ENCODE peak calls at places on chromosome 9, in eight cellular contexts. M, C, V, P, F, I, Q and O are unnamed samples.

GRCh38 chr9:84513473-84513872 is 156.1 kb upstream of the NTRK2 start:
- DNase-seq in P (no peak), M (no peak), V (no peak), F (no peak), C (no peak), I (no peak), Q (no peak), O (no peak)

GRCh38 chr9:129640086-129640870 is 1.7 kb downstream of the ASB6 start:
- DNase-seq in F (peak), P (no peak), V (no peak), C (no peak), Q (no peak), M (no peak), I (no peak), O (no peak)

GRCh38 chr9:80066931-80067330 is 495.2 kb downstream of the TLE4 start:
- DNase-seq in C (no peak), Q (no peak), F (peak), V (no peak), M (no peak), I (no peak), P (no peak), O (no peak)

GRCh38 chr9:12554636-12555035 is 138.5 kb upstream of the TYRP1 start:
- DNase-seq in I (no peak), C (no peak), F (peak), M (no peak), Q (no peak), P (peak), V (no peak), O (no peak)

GRCh38 chr9:25677301-25678146 is 720 bp downstream of the TUSC1 start:
- DNase-seq in Q (peak), C (peak), F (peak), V (peak), P (no peak), I (peak), M (no peak), O (peak)

GRCh38 chr9:110370316-110370715 is 32.7 kb upstream of the TXNDC8 start:
- DNase-seq in F (no peak), C (no peak), M (no peak), V (no peak), I (no peak), P (no peak), Q (no peak), O (no peak)

GRCh38 chr9:20529837-20530236 is 92.5 kb downstream of the MLLT3 start:
- DNase-seq in I (no peak), V (no peak), F (no peak), C (no peak), Q (no peak), M (no peak), P (no peak), O (no peak)

GRCh38 chr9:75200892-75201470 is 112.7 kb downstream of the OSTF1 start:
- DNase-seq in I (no peak), F (peak), C (no peak), M (no peak), V (peak), Q (no peak), P (peak), O (no peak)

GRCh38 chr9:92709240-92709639 is 39.3 kb upstream of the IPPK start:
- DNase-seq in I (no peak), P (no peak), C (no peak), V (no peak), F (no peak), Q (no peak), M (no peak), O (no peak)

GRCh38 chr9:21811914-21812313 is 9.5 kb downstream of the MTAP start:
- DNase-seq in P (no peak), M (no peak), Q (no peak), F (no peak), C (no peak), V (no peak), I (no peak), O (no peak)

GRCh38 chr9:68455436-68455835 is 85.2 kb downstream of the TMEM252 start:
- DNase-seq in M (no peak), V (no peak), P (no peak), I (no peak), C (no peak), F (no peak), Q (no peak), O (no peak)

GRCh38 chr9:90926920-90927319 is 125.3 kb downstream of the SYK start:
- DNase-seq in Q (no peak), M (no peak), I (no peak), V (no peak), P (no peak), C (no peak), F (no peak), O (no peak)

GRCh38 chr9:130659699-130660248 is 4.6 kb upstream of the PRDM12 start:
- DNase-seq in I (no peak), C (no peak), P (no peak), Q (no peak), F (peak), M (no peak), V (no peak), O (no peak)

GRCh38 chr9:127555830-127556820 is 56.0 kb upstream of the STXBP1 start:
- DNase-seq in I (no peak), V (peak), P (no peak), M (no peak), F (no peak), C (peak), Q (peak), O (peak)

GRCh38 chr9:121976751-121977150 is 116.4 kb downstream of the TTLL11 start:
- DNase-seq in V (peak), C (no peak), I (no peak), F (no peak), Q (no peak), P (no peak), M (no peak), O (no peak)

GRCh38 chr9:108041551-108041950 is 552.0 kb upstream of the KLF4 start:
- DNase-seq in Q (no peak), I (no peak), C (no peak), P (no peak), M (no peak), F (no peak), V (peak), O (no peak)

GRCh38 chr9:133133680-133134418 is 12.8 kb upstream of the RALGDS start:
- DNase-seq in F (peak), Q (peak), P (peak), M (no peak), I (peak), C (peak), V (peak), O (peak)

GRCh38 chr9:116189683-116190082 is 36.1 kb downstream of the PAPPA start:
- DNase-seq in P (no peak), C (no peak), V (no peak), I (no peak), F (no peak), Q (peak), M (no peak), O (no peak)

GRCh38 chr9:131235480-131235851 is 40.8 kb downstream of the FAM78A start:
- DNase-seq in P (no peak), M (no peak), Q (no peak), V (no peak), I (no peak), F (no peak), C (no peak), O (peak)

GRCh38 chr9:76395381-76395780 is 1.2 kb upstream of the RFK start:
- DNase-seq in C (no peak), P (no peak), M (no peak), F (no peak), V (no peak), Q (no peak), I (no peak), O (no peak)

GRCh38 chr9:75168270-75169185 is 80.2 kb downstream of the OSTF1 start:
- DNase-seq in I (no peak), F (no peak), P (no peak), C (no peak), V (no peak), Q (no peak), M (no peak), O (no peak)

GRCh38 chr9:112380102-112380581 is at the start of gene HSDL2:
- DNase-seq in V (peak), M (no peak), Q (peak), I (peak), C (peak), F (no peak), P (no peak), O (peak)

GRCh38 chr9:89435315-89435823 is 62.5 kb downstream of the SEMA4D start:
- DNase-seq in V (no peak), F (no peak), P (no peak), Q (peak), C (peak), M (peak), I (no peak), O (no peak)

GRCh38 chr9:272251-273213 is 57.9 kb downstream of the DOCK8 start:
- DNase-seq in F (no peak), C (peak), M (no peak), I (no peak), Q (peak), P (no peak), V (no peak), O (no peak)

GRCh38 chr9:134898319-134898718 is 17.7 kb downstream of the FCN2 start:
- DNase-seq in M (no peak), C (no peak), P (no peak), F (no peak), Q (no peak), I (no peak), V (no peak), O (no peak)

GRCh38 chr9:38697901-38698300 is 22.0 kb downstream of the FAM240B start:
- DNase-seq in C (no peak), P (no peak), F (no peak), V (no peak), Q (no peak), I (no peak), M (no peak), O (no peak)

GRCh38 chr9:119861801-119862200 is 492.6 kb upstream of the BRINP1 start:
- DNase-seq in C (no peak), M (no peak), V (no peak), I (no peak), F (no peak), Q (no peak), P (no peak), O (no peak)

GRCh38 chr9:79173932-79174331 is 397.8 kb upstream of the TLE4 start:
- DNase-seq in M (no peak), V (no peak), F (no peak), C (no peak), Q (no peak), I (no peak), P (no peak), O (no peak)

GRCh38 chr9:129313331-129313955 is 135.4 kb upstream of the IER5L start:
- DNase-seq in V (no peak), Q (peak), P (no peak), C (no peak), I (peak), M (no peak), F (no peak), O (peak)

GRCh38 chr9:134189475-134190231 is 25.3 kb upstream of the RNU6ATAC start:
- DNase-seq in M (no peak), C (no peak), I (peak), V (no peak), P (no peak), F (peak), Q (no peak), O (peak)

GRCh38 chr9:105050296-105050695 is 122.3 kb upstream of the ABCA1 start:
- DNase-seq in V (no peak), I (no peak), Q (no peak), F (no peak), P (no peak), M (no peak), C (no peak), O (no peak)

GRCh38 chr9:5920860-5921328 is 30.2 kb downstream of the MLANA start:
- DNase-seq in C (no peak), V (no peak), Q (no peak), M (no peak), F (no peak), P (no peak), I (no peak), O (no peak)

GRCh38 chr9:105678781-105679180 is 15.6 kb upstream of the TMEM38B start:
- DNase-seq in C (no peak), Q (no peak), M (no peak), V (no peak), I (no peak), F (no peak), P (no peak), O (no peak)

GRCh38 chr9:137382728-137383452 is 40.1 kb downstream of the EXD3 start:
- DNase-seq in I (no peak), C (no peak), V (no peak), Q (no peak), F (no peak), M (no peak), P (no peak), O (peak)

GRCh38 chr9:18390393-18390792 is 83.6 kb upstream of the ADAMTSL1 start:
- DNase-seq in I (no peak), M (no peak), Q (no peak), P (no peak), C (no peak), V (no peak), F (no peak), O (no peak)

GRCh38 chr9:116569111-116569510 is 118.0 kb upstream of the TRIM32 start:
- DNase-seq in I (no peak), V (no peak), M (no peak), F (no peak), Q (no peak), P (no peak), C (no peak), O (no peak)

GRCh38 chr9:128505414-128505765 is 871 bp downstream of the GLE1 start:
- DNase-seq in V (peak), I (no peak), F (peak), P (no peak), C (no peak), M (no peak), Q (no peak), O (no peak)

GRCh38 chr9:98074119-98074990 is 17.8 kb downstream of the NANS start:
- DNase-seq in F (peak), C (peak), V (peak), M (no peak), P (peak), Q (peak), I (peak), O (no peak)

GRCh38 chr9:98070704-98071103 is 14.2 kb downstream of the NANS start:
- DNase-seq in F (no peak), M (no peak), P (no peak), C (no peak), Q (no peak), V (no peak), I (no peak), O (no peak)

GRCh38 chr9:98078895-98079294 is 22.4 kb downstream of the NANS start:
- DNase-seq in M (no peak), F (no peak), C (no peak), V (no peak), I (no peak), P (no peak), Q (no peak), O (no peak)

GRCh38 chr9:98071737-98072136 is 15.2 kb downstream of the NANS start:
- DNase-seq in C (peak), Q (no peak), F (no peak), P (no peak), I (no peak), M (no peak), V (no peak), O (no peak)

DNA sequence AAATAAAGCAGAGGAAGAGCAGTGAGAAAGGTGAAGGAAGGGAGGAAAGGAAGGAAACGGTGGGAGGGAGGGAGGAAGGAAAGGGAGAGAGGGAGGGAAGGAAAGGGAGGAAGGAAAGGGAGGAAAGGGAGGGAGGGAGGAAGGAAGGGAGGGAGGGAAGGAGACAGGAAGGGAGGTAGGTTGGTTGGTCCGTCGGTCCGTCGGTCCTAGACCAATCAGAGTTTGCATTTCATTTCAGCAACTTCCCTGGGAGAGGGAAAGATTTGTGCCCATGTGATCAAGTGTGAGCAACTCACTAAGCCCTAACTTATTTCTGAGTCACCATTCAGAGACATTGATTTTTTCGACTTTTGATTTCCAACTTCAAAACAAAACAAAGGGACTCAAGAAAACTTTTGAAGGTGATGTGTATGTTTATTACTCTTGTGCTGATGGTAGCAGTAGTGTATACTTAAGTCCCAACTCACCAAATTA is 18.8 kb downstream of the NANS start:
- DNase-seq in C (no peak), P (no peak), I (no peak), V (no peak), Q (no peak), F (no peak), M (no peak), O (no peak)
- TF ChIP-seq EP300 in C (no peak), P (no peak), I (no peak), V (no peak), Q (no peak), F (no peak), M (no peak), O (no peak)

GRCh38 chr9:7756088-7756487 is 43.5 kb downstream of the DMAC1 start:
- DNase-seq in P (no peak), V (no peak), F (no peak), C (no peak), Q (no peak), I (no peak), M (no peak), O (no peak)

GRCh38 chr9:7762600-7762999 is 37.0 kb downstream of the DMAC1 start:
- DNase-seq in C (no peak), V (no peak), Q (no peak), M (no peak), I (no peak), P (no peak), F (no peak), O (no peak)

GRCh38 chr9:7760014-7760415 is 39.6 kb downstream of the DMAC1 start:
- DNase-seq in M (no peak), V (no peak), I (no peak), C (no peak), Q (no peak), F (no peak), P (no peak), O (no peak)
- H3K27ac ChIP-seq in M (no peak), V (no peak), I (no peak), C (no peak), Q (no peak), F (no peak), P (no peak), O (no peak)

GRCh38 chr9:34572628-34573027 is 16.9 kb downstream of the CNTFR start:
- DNase-seq in V (no peak), M (no peak), I (no peak), F (no peak), P (no peak), Q (no peak), C (no peak), O (no peak)

GRCh38 chr9:34572092-34572491 is 17.4 kb downstream of the CNTFR start:
- DNase-seq in V (no peak), Q (no peak), M (no peak), F (peak), C (peak), I (no peak), P (no peak), O (no peak)

GRCh38 chr9:34575775-34576592 is 13.5 kb downstream of the CNTFR start:
- DNase-seq in I (no peak), C (peak), Q (no peak), F (no peak), V (no peak), M (no peak), P (no peak), O (no peak)

GRCh38 chr9:34574632-34575031 is 14.9 kb downstream of the CNTFR start:
- DNase-seq in F (no peak), C (no peak), V (no peak), I (no peak), M (no peak), P (no peak), Q (no peak), O (no peak)

GRCh38 chr9:34573599-34574325 is 15.8 kb downstream of the CNTFR start:
- DNase-seq in Q (no peak), P (no peak), C (no peak), I (no peak), V (no peak), M (no peak), F (peak), O (no peak)
- TF ChIP-seq EP300 in Q (no peak), P (no peak), C (no peak), I (no peak), V (no peak), M (no peak), F (no peak), O (no peak)

GRCh38 chr9:36007852-36008251 is 28.9 kb upstream of the RECK start:
- DNase-seq in M (no peak), V (no peak), I (no peak), F (no peak), C (no peak), Q (no peak), P (no peak), O (no peak)
- H3K27ac ChIP-seq in M (no peak), V (no peak), I (no peak), F (no peak), C (peak), Q (no peak), P (no peak), O (no peak)

DNA sequence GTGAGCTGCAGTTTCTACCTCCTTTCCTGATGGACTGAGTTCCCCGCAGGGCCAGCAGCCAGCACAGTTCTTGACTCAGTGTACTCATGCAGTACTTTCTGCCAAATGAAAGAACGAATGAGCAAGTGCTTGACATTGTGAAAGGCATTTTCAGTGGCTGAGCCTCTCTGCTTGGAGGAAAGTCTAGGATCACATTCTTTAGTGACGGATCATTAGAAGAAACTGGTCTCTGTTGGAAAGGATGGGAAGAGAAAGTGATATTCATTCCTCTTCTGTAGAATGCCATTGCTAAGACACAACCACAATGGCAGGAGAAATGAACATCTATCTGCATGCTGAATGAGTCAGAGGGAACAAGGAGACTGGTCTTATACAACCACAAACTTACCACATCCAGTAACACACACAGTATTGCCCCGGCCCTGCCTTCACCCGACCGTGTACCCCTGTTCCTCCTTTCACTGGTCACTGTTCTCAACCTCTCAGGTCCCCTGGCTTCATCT is 206.9 kb downstream of the CRB2 start:
- DNase-seq in Q (no peak), F (no peak), I (no peak), V (no peak), M (no peak), C (no peak), P (no peak), O (peak)
- TF ChIP-seq EP300 in Q (no peak), F (no peak), I (no peak), V (no peak), M (no peak), C (no peak), P (no peak), O (no peak)

GRCh38 chr9:113522419-113522818 is 58.9 kb downstream of the RGS3 start:
- DNase-seq in M (no peak), C (no peak), Q (no peak), I (no peak), P (no peak), F (no peak), V (no peak), O (no peak)

GRCh38 chr9:113521693-113522260 is 58.2 kb downstream of the RGS3 start:
- DNase-seq in F (no peak), V (no peak), P (no peak), I (no peak), Q (no peak), C (no peak), M (no peak), O (no peak)

GRCh38 chr9:113519401-113520108 is 56.0 kb downstream of the RGS3 start:
- DNase-seq in Q (no peak), I (no peak), P (peak), M (no peak), V (peak), C (peak), F (no peak), O (no peak)

GRCh38 chr9:113522858-113523257 is 59.3 kb downstream of the RGS3 start:
- DNase-seq in Q (no peak), C (no peak), V (no peak), M (no peak), F (no peak), P (no peak), I (no peak), O (no peak)

GRCh38 chr9:113520109-113520642 is 56.6 kb downstream of the RGS3 start:
- DNase-seq in I (no peak), V (peak), C (peak), F (no peak), Q (no peak), P (no peak), M (no peak), O (no peak)
- H3K27ac ChIP-seq in I (no peak), V (peak), C (peak), F (no peak), Q (no peak), P (no peak), M (no peak), O (peak)